ENCODE peak calls at places on chromosome 22, in four cellular contexts. One of them, this sample, is unnamed.

GRCh38 chr22:29481265-29482000 is 1.4 kb downstream of the NEFH start:
- DNase-seq in activated T-cell treated with anti-CD3 and anti-CD28 coated beads, Interleukin-2, amount 50 U/mL, for 72 hours: no peak
- DNase-seq in Kasumi-1: no peak
- DNase-seq in non-pigmented ciliary epithelial cell: no peak
- DNase-seq in this sample: no peak

GRCh38 chr22:19928207-19928606 is 13.4 kb upstream of the COMT start:
- DNase-seq in Kasumi-1: no peak
- DNase-seq in activated T-cell treated with anti-CD3 and anti-CD28 coated beads, Interleukin-2, amount 50 U/mL, for 72 hours: no peak
- DNase-seq in non-pigmented ciliary epithelial cell: no peak
- DNase-seq in this sample: no peak

GRCh38 chr22:43351966-43352345 is 8.8 kb upstream of the SCUBE1 start:
- DNase-seq in activated T-cell treated with anti-CD3 and anti-CD28 coated beads, Interleukin-2, amount 50 U/mL, for 72 hours: no peak
- DNase-seq in non-pigmented ciliary epithelial cell: no peak
- DNase-seq in Kasumi-1: no peak
- DNase-seq in this sample: no peak

GRCh38 chr22:37292641-37293040 is 10.3 kb downstream of the CYTH4 start:
- DNase-seq in Kasumi-1: no peak
- DNase-seq in non-pigmented ciliary epithelial cell: no peak
- DNase-seq in activated T-cell treated with anti-CD3 and anti-CD28 coated beads, Interleukin-2, amount 50 U/mL, for 72 hours: no peak
- DNase-seq in this sample: no peak

GRCh38 chr22:35051034-35051535 is 14.9 kb upstream of the ISX start:
- DNase-seq in non-pigmented ciliary epithelial cell: no peak
- DNase-seq in Kasumi-1: no peak
- DNase-seq in activated T-cell treated with anti-CD3 and anti-CD28 coated beads, Interleukin-2, amount 50 U/mL, for 72 hours: no peak
- DNase-seq in this sample: no peak

GRCh38 chr22:42792909-42793847 is 63.9 kb downstream of the ARFGAP3 start:
- DNase-seq in non-pigmented ciliary epithelial cell: no peak
- DNase-seq in activated T-cell treated with anti-CD3 and anti-CD28 coated beads, Interleukin-2, amount 50 U/mL, for 72 hours: no peak
- DNase-seq in Kasumi-1: no peak
- DNase-seq in this sample: no peak

GRCh38 chr22:27842994-27843431 is 41.5 kb upstream of the MN1 start:
- DNase-seq in Kasumi-1: no peak
- DNase-seq in non-pigmented ciliary epithelial cell: no peak
- DNase-seq in activated T-cell treated with anti-CD3 and anti-CD28 coated beads, Interleukin-2, amount 50 U/mL, for 72 hours: no peak
- DNase-seq in this sample: no peak

GRCh38 chr22:44673406-44673805 is 28.6 kb upstream of the PRR5 start:
- DNase-seq in activated T-cell treated with anti-CD3 and anti-CD28 coated beads, Interleukin-2, amount 50 U/mL, for 72 hours: no peak
- DNase-seq in non-pigmented ciliary epithelial cell: no peak
- DNase-seq in Kasumi-1: no peak
- DNase-seq in this sample: no peak

GRCh38 chr22:23835773-23836144 is 3.0 kb downstream of the DERL3 start:
- DNase-seq in activated T-cell treated with anti-CD3 and anti-CD28 coated beads, Interleukin-2, amount 50 U/mL, for 72 hours: no peak
- DNase-seq in Kasumi-1: no peak
- DNase-seq in non-pigmented ciliary epithelial cell: no peak
- DNase-seq in this sample: no peak

GRCh38 chr22:49983148-49984042 is 22.8 kb downstream of the PIM3 start:
- DNase-seq in activated T-cell treated with anti-CD3 and anti-CD28 coated beads, Interleukin-2, amount 50 U/mL, for 72 hours: no peak
- DNase-seq in Kasumi-1: no peak
- DNase-seq in non-pigmented ciliary epithelial cell: no peak
- DNase-seq in this sample: no peak

GRCh38 chr22:23183107-23183698 is 2.9 kb downstream of the BCR start:
- DNase-seq in non-pigmented ciliary epithelial cell: no peak
- DNase-seq in activated T-cell treated with anti-CD3 and anti-CD28 coated beads, Interleukin-2, amount 50 U/mL, for 72 hours: no peak
- DNase-seq in Kasumi-1: peak; percentile 79
- DNase-seq in this sample: peak; percentile 61

GRCh38 chr22:23836281-23836680 is 2.5 kb downstream of the DERL3 start:
- DNase-seq in activated T-cell treated with anti-CD3 and anti-CD28 coated beads, Interleukin-2, amount 50 U/mL, for 72 hours: no peak
- DNase-seq in Kasumi-1: no peak
- DNase-seq in non-pigmented ciliary epithelial cell: no peak
- DNase-seq in this sample: no peak

GRCh38 chr22:27870234-27871191 is 48.5 kb downstream of the PITPNB start:
- DNase-seq in non-pigmented ciliary epithelial cell: no peak
- DNase-seq in Kasumi-1: no peak
- DNase-seq in activated T-cell treated with anti-CD3 and anti-CD28 coated beads, Interleukin-2, amount 50 U/mL, for 72 hours: no peak
- DNase-seq in this sample: no peak

GRCh38 chr22:19756288-19757128 is 4.1 kb upstream of the TBX1 start:
- DNase-seq in Kasumi-1: peak; percentile 39
- DNase-seq in activated T-cell treated with anti-CD3 and anti-CD28 coated beads, Interleukin-2, amount 50 U/mL, for 72 hours: peak; percentile 81
- DNase-seq in non-pigmented ciliary epithelial cell: no peak
- DNase-seq in this sample: peak; percentile 49

GRCh38 chr22:25655536-25655935 is 86.5 kb upstream of the MYO18B start:
- DNase-seq in non-pigmented ciliary epithelial cell: no peak
- DNase-seq in activated T-cell treated with anti-CD3 and anti-CD28 coated beads, Interleukin-2, amount 50 U/mL, for 72 hours: no peak
- DNase-seq in Kasumi-1: no peak
- DNase-seq in this sample: no peak